ENCODE peak calls at places on chromosome 17, in six cellular contexts. L is left ventricle myocardium inferior; T is activated CD4-positive, CD25-positive, alpha-beta regulatory T cell treated with anti-CD3 and anti-CD28 coated beads, Interleukin-2, amount 50 U/mL, for 16 hours; Y is activated T-helper 9 cell treated with anti-CD3 and anti-CD28 coated beads, Interleukin-2, amount 50 U/mL, for 16 hours; I is head of caudate nucleus; G is psoas muscle. R is an unnamed sample.

GRCh38 chr17:63929860-63930766 is 2.0 kb downstream of the CD79B start:
- DNase-seq in I (no peak), Y (no peak), T (no peak), G (peak), L (no peak), R (no peak)

GRCh38 chr17:16940116-16940881 is 31.6 kb downstream of the TNFRSF13B start:
- DNase-seq in I (no peak), G (no peak), Y (no peak), T (no peak), L (no peak), R (no peak)

GRCh38 chr17:47847341-47848197 is 3.4 kb downstream of the SP6 start:
- DNase-seq in Y (no peak), I (no peak), T (no peak), L (no peak), G (no peak), R (no peak)

GRCh38 chr17:44829558-44830358 is at the start of gene GJC1:
- DNase-seq in T (no peak), Y (peak), I (peak), L (peak), G (peak), R (no peak)

GRCh38 chr17:66691644-66692500 is 143.0 kb upstream of the CACNG5 start:
- DNase-seq in T (no peak), Y (no peak), L (no peak), G (no peak), I (no peak), R (no peak)

GRCh38 chr17:38742431-38743308 is 5.5 kb downstream of the PCGF2 start:
- DNase-seq in I (no peak), Y (no peak), L (no peak), G (peak), T (no peak), R (peak)

GRCh38 chr17:3034578-3034920 is 28.9 kb downstream of the OR1D5 start:
- DNase-seq in L (no peak), T (no peak), G (no peak), Y (no peak), I (no peak), R (peak)

GRCh38 chr17:22703204-22703603 is 1010.9 kb downstream of the KCNJ18 start:
- DNase-seq in T (no peak), Y (no peak), I (no peak), G (no peak), L (no peak), R (no peak)

GRCh38 chr17:1164935-1165556 is 14.7 kb downstream of the ABR start:
- DNase-seq in I (no peak), L (peak), T (no peak), Y (no peak), G (no peak), R (no peak)

GRCh38 chr17:75773121-75773807 is 8.3 kb upstream of the GALK1 start:
- DNase-seq in T (no peak), Y (no peak), L (no peak), I (no peak), G (peak), R (no peak)

GRCh38 chr17:46160169-46160568 is 33.1 kb downstream of the KANSL1 start:
- DNase-seq in G (peak), T (no peak), L (no peak), I (no peak), Y (no peak), R (no peak)

GRCh38 chr17:62800580-62800979 is 7.5 kb downstream of the MARCHF10 start:
- DNase-seq in T (no peak), I (no peak), Y (no peak), G (no peak), L (no peak), R (no peak)

GRCh38 chr17:19411641-19412040 is 609 bp downstream of the RNF112 start:
- DNase-seq in T (no peak), Y (no peak), I (peak), G (no peak), L (no peak), R (no peak)

GRCh38 chr17:71180801-71181385 is 939.9 kb upstream of the SOX9 start:
- DNase-seq in L (no peak), T (no peak), I (no peak), Y (no peak), G (no peak), R (no peak)

GRCh38 chr17:59851431-59852375 is 41.0 kb downstream of the TUBD1 start:
- DNase-seq in I (no peak), Y (no peak), G (no peak), L (no peak), T (no peak), R (no peak)

GRCh38 chr17:7888184-7888920 is at the start of gene CHD3:
- DNase-seq in T (peak), L (no peak), I (peak), Y (peak), G (no peak), R (no peak)

GRCh38 chr17:19365499-19365817 is 2.9 kb upstream of the B9D1 start:
- DNase-seq in Y (no peak), I (no peak), L (no peak), G (no peak), T (no peak), R (no peak)

GRCh38 chr17:19727466-19728113 is 11.2 kb upstream of the SLC47A2 start:
- DNase-seq in T (no peak), I (no peak), Y (no peak), L (peak), G (peak), R (peak)

GRCh38 chr17:76593338-76593737 is 7.7 kb upstream of the ST6GALNAC2 start:
- DNase-seq in G (no peak), L (no peak), Y (no peak), T (no peak), I (no peak), R (no peak)

GRCh38 chr17:73401911-73402310 is 90.1 kb upstream of the CDC42EP4 start:
- DNase-seq in T (no peak), I (peak), L (peak), G (peak), Y (no peak), R (no peak)

GRCh38 chr17:80414508-80414802 is 512 bp upstream of the ENDOV start:
- DNase-seq in G (no peak), Y (no peak), I (peak), L (no peak), T (no peak), R (no peak)

GRCh38 chr17:41484920-41485904 is 4.3 kb upstream of the KRT35 start:
- DNase-seq in Y (no peak), T (no peak), I (no peak), G (no peak), L (no peak), R (no peak)

R was measured in right atrium auricular region.